ENCODE peak calls at places on chromosomes 3 and 15, in seven cellular contexts. U is GM23338, W is hepatocyte, G is IMR-90, X is A549, N is MM.1S, A is fibroblast of lung. C is an unnamed sample.

GRCh38 chr15:80906159-80906775 is 83.4 kb downstream of the MESD start:
- DNase-seq in G (peak), W (no peak), N (no peak), A (peak), X (peak), U (no peak), C (peak)

GRCh38 chr3:26624209-26624775 is 1.7 kb downstream of the LRRC3B start:
- DNase-seq in W (peak), G (no peak), X (no peak), N (no peak), A (no peak), U (peak), C (no peak)

GRCh38 chr3:156997351-156997750 is 162.6 kb downstream of the CCNL1 start:
- DNase-seq in N (no peak), A (peak), W (no peak), G (no peak), X (no peak), U (no peak), C (no peak)

GRCh38 chr3:161274691-161275298 is 53.7 kb downstream of the NMD3 start:
- DNase-seq in U (peak), X (peak), W (peak), N (peak), G (peak), A (peak), C (peak)

GRCh38 chr3:132290833-132291232 is 26.4 kb upstream of the ACP3 start:
- DNase-seq in N (no peak), U (no peak), W (no peak), A (peak), X (peak), G (peak), C (peak)

GRCh38 chr15:38216763-38217162 is 35.9 kb upstream of the SPRED1 start:
- DNase-seq in N (no peak), G (peak), X (peak), A (no peak), W (peak), U (no peak), C (peak)

GRCh38 chr15:56887782-56888127 is 30.7 kb upstream of the TCF12 start:
- DNase-seq in W (no peak), N (no peak), G (no peak), A (no peak), X (no peak), U (no peak), C (no peak)

GRCh38 chr3:96183871-96184270 is 630.5 kb upstream of the EPHA6 start:
- DNase-seq in A (no peak), U (no peak), N (no peak), W (no peak), G (no peak), X (no peak), C (no peak)

GRCh38 chr15:58299311-58299850 is 132.4 kb upstream of the LIPC start:
- DNase-seq in U (no peak), G (peak), X (no peak), A (peak), W (peak), N (no peak), C (no peak)

GRCh38 chr15:35719964-35720507 is 174.1 kb upstream of the DPH6 start:
- DNase-seq in U (no peak), W (no peak), A (peak), X (no peak), G (peak), N (no peak), C (peak)

GRCh38 chr15:31358957-31359721 is 32.5 kb downstream of the KLF13 start:
- DNase-seq in X (no peak), U (no peak), G (no peak), A (no peak), N (no peak), W (no peak), C (no peak)

GRCh38 chr3:9216736-9217135 is 32.7 kb downstream of the SRGAP3 start:
- DNase-seq in A (peak), G (no peak), N (no peak), W (no peak), U (no peak), X (no peak), C (peak)

GRCh38 chr15:83324799-83325198 is 40.3 kb upstream of the BNC1 start:
- DNase-seq in X (no peak), N (no peak), W (no peak), U (no peak), A (no peak), G (no peak), C (no peak)

GRCh38 chr3:133460809-133461208 is 61.0 kb downstream of the BFSP2 start:
- DNase-seq in W (no peak), U (no peak), A (no peak), G (peak), X (no peak), N (peak), C (no peak)

GRCh38 chr15:65762914-65763787 is 28.9 kb downstream of the DENND4A start:
- DNase-seq in W (no peak), X (no peak), U (no peak), G (peak), N (no peak), A (no peak), C (no peak)

GRCh38 chr15:31270767-31271166 is 55.9 kb upstream of the KLF13 start:
- DNase-seq in U (peak), X (no peak), N (no peak), W (no peak), A (no peak), G (no peak), C (no peak)

GRCh38 chr15:49814709-49815108 is 193.9 kb downstream of the DTWD1 start:
- DNase-seq in N (no peak), W (no peak), G (no peak), U (no peak), X (no peak), A (no peak), C (no peak)

GRCh38 chr15:101542306-101543025 is 53.0 kb upstream of the PCSK6 start:
- DNase-seq in A (no peak), W (peak), N (no peak), G (no peak), U (no peak), X (no peak), C (no peak)

GRCh38 chr3:32391643-32392529 is at the start of gene CMTM7:
- DNase-seq in N (peak), W (peak), U (peak), G (peak), A (peak), X (peak), C (peak)

GRCh38 chr3:183536238-183536880 is 19.1 kb downstream of the KLHL6 start:
- DNase-seq in G (no peak), W (no peak), A (no peak), N (peak), U (no peak), X (no peak), C (no peak)

GRCh38 chr3:187802928-187803259 is 57.6 kb upstream of the BCL6 start:
- DNase-seq in A (no peak), U (no peak), G (no peak), W (no peak), N (no peak), X (no peak), C (no peak)

GRCh38 chr3:194243172-194243861 is 107.4 kb downstream of the HES1 start:
- DNase-seq in G (no peak), N (no peak), W (no peak), A (no peak), X (no peak), U (no peak), C (no peak)

GRCh38 chr15:67884514-67885225 is 44.8 kb upstream of the RNU6-1 start:
- DNase-seq in U (peak), A (peak), X (peak), G (peak), W (peak), N (peak), C (peak)

DNA sequence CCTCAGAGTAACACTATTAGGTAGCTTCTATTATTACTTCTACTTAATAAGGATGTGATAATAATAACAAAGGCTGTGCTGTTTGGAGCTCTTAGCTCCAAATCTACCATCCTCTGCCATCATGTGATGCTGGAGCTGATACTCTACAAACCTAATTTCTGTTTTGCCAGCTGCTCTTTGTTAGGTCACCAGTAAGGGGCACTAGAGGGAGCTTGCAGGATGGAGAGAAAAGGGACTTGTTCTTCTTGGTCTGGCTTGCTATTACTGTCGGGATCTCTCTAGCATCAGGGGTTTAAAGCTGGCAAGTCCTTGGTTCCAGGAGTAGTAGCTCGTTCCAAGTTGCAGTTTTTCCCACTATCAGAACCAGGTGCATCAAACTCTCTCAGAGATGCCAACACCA is 194.9 kb upstream of the KBTBD8 start:
- DNase-seq in U (peak), G (no peak), A (no peak), X (no peak), N (no peak), W (no peak), C (no peak)
- TF ChIP-seq CTCF in U (peak), G (peak), A (no peak), X (no peak), N (no peak), W (peak), C (no peak)

GRCh38 chr15:90004252-90004651 is 3.1 kb downstream of the ZNF710 start:
- DNase-seq in A (no peak), U (no peak), X (no peak), G (no peak), W (peak), N (no peak), C (no peak)
- H3K4me2 ChIP-seq in A (peak), U (peak), X (peak), G (peak), W (peak), N (no peak), C (peak)

GRCh38 chr15:91498046-91498445 is 355.5 kb upstream of the SLCO3A1 start:
- DNase-seq in W (no peak), N (no peak), A (no peak), U (no peak), X (no peak), G (no peak), C (no peak)

GRCh38 chr15:91499774-91500383 is 353.6 kb upstream of the SLCO3A1 start:
- DNase-seq in X (no peak), N (no peak), W (no peak), A (no peak), U (peak), G (no peak), C (no peak)

GRCh38 chr15:91491131-91491950 is 362.2 kb upstream of the SLCO3A1 start:
- DNase-seq in A (peak), G (peak), W (no peak), N (peak), X (peak), U (no peak), C (no peak)

GRCh38 chr15:91496754-91497691 is 356.5 kb upstream of the SLCO3A1 start:
- DNase-seq in A (no peak), X (no peak), W (no peak), G (no peak), U (no peak), N (no peak), C (peak)
- TF ChIP-seq CTCF in A (no peak), X (no peak), W (no peak), G (no peak), U (no peak), N (no peak), C (no peak)

GRCh38 chr3:23608650-23609049 is 197.1 kb upstream of the UBE2E1 start:
- DNase-seq in W (no peak), N (no peak), X (no peak), U (peak), G (no peak), A (no peak), C (no peak)
- H3K4me2 ChIP-seq in W (no peak), N (no peak), X (no peak), U (peak), G (no peak), A (no peak), C (no peak)

GRCh38 chr15:86115138-86115801 is 35.6 kb downstream of the AGBL1 start:
- DNase-seq in G (no peak), A (peak), X (no peak), W (peak), U (peak), N (no peak), C (no peak)
- TF ChIP-seq CTCF in G (no peak), A (no peak), X (no peak), W (peak), U (peak), N (peak), C (no peak)

GRCh38 chr3:45988804-45989203 is 6.8 kb downstream of the FYCO1 start:
- DNase-seq in A (peak), W (peak), X (no peak), G (peak), U (no peak), N (no peak), C (peak)

GRCh38 chr3:45986303-45986982 is 9.2 kb downstream of the FYCO1 start:
- DNase-seq in N (no peak), X (peak), G (peak), A (peak), W (peak), U (no peak), C (peak)

GRCh38 chr3:45988100-45988761 is 7.4 kb downstream of the FYCO1 start:
- DNase-seq in A (peak), W (peak), U (no peak), N (no peak), G (no peak), X (no peak), C (no peak)

GRCh38 chr3:45985532-45986302 is 9.9 kb downstream of the FYCO1 start:
- DNase-seq in U (no peak), A (no peak), W (no peak), N (no peak), G (peak), X (no peak), C (no peak)

DNA sequence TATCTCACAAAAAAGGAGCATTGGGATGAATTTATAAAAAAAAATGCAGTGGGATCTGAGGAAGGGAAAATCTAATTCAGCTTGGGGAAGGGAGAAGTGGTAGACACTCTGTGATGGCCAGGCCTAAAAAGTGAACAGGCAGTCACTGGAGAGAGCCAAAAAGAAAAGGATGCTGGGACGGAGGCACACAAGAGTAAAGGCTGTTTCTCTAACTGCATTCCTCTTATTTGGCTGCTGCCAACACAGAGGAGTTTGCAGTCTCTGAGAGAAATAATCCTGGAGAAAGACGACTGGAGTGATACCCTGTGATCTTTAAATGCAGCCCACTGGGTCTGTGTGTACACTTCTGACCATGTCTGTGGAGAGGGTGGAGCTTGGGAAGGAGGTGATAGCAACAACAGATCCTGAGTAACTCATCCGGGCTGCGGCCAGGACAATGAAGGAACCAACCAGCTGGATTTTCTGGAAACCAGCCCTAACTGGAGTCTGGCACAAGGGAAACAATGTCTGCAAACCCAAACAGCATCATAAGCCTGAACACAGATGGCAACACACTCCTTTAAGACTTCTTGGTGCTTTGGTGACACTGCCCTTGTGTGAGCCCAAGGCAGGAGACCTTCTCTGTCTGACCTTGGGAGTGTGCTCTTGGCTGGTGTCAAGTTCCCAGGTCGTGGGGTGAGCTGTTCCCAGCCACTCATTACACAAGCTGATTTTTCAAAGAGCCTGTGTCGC is 8.1 kb downstream of the FYCO1 start:
- DNase-seq in W (no peak), U (no peak), A (peak), X (no peak), G (peak), N (no peak), C (no peak)
- H3K4me2 ChIP-seq in W (peak), U (no peak), A (peak), X (peak), G (peak), N (no peak), C (no peak)

GRCh38 chr3:129027544-129027880 is 26.4 kb downstream of the EFCC1 start:
- DNase-seq in W (no peak), N (no peak), G (no peak), A (no peak), X (no peak), U (no peak), C (no peak)

GRCh38 chr3:129025691-129026435 is 24.8 kb downstream of the EFCC1 start:
- DNase-seq in X (no peak), G (no peak), A (no peak), W (no peak), N (no peak), U (no peak), C (no peak)

GRCh38 chr3:129028866-129029265 is 27.8 kb downstream of the EFCC1 start:
- DNase-seq in A (no peak), X (no peak), W (no peak), U (no peak), N (no peak), G (no peak), C (no peak)

GRCh38 chr3:129025108-129025507 is 24.0 kb downstream of the EFCC1 start:
- DNase-seq in U (no peak), A (no peak), N (no peak), W (no peak), G (no peak), X (no peak), C (no peak)

GRCh38 chr3:129026728-129027543 is 25.8 kb downstream of the EFCC1 start:
- DNase-seq in X (peak), N (peak), G (peak), W (peak), A (peak), U (peak), C (peak)
- TF ChIP-seq CTCF in X (peak), N (peak), G (peak), W (peak), A (no peak), U (peak), C (peak)

GRCh38 chr3:127454968-127455367 is 135.6 kb downstream of the TPRA1 start:
- DNase-seq in U (no peak), A (no peak), W (no peak), G (no peak), N (no peak), X (no peak), C (no peak)
- H3K4me2 ChIP-seq in U (peak), A (no peak), W (peak), G (no peak), N (peak), X (peak), C (peak)